ENCODE peak calls at places on chromosomes 13 and 19, in ten cellular contexts. O is stimulated activated CD4-positive, alpha-beta T cell treated with anti-CD3 and anti-CD28 coated beads, Interleukin-15, amount 100 ng/mL, for 24 hours; C is activated T-helper 9 cell treated with anti-CD3 and anti-CD28 coated beads, Interleukin-2, amount 50 U/mL, for 16 hours; D is cardiac fibroblast; L is glutamatergic neuron; J is foreskin keratinocyte; F is Daoy; Z is amniotic epithelial cell; W is EL; V is fibroblast of the conjunctiva. A is an unnamed sample.
A peak's percentile ranks its signal among the peaks of the same experiment; 100 is the strongest.

GRCh38 chr13:113417836-113418721 is 35.2 kb downstream of the ADPRHL1 start:
- DNase-seq in C (no peak), F (no peak), V (no peak), L (no peak), J (no peak), D (no peak), W (no peak), O (no peak), Z (no peak), A (no peak)

GRCh38 chr19:35251456-35251855 is 2.7 kb downstream of the LSR start:
- DNase-seq in Z (no peak), J (no peak), V (no peak), L (no peak), D (no peak), F (no peak), O (no peak), C (no peak), W (no peak), A (no peak)

GRCh38 chr19:55116232-55117062 is 990 bp downstream of the PPP1R12C start:
- DNase-seq in C (peak; percentile 23), Z (peak; percentile 65), W (peak; percentile 76), L (peak; percentile 57), V (peak; percentile 46), D (peak; percentile 76), O (peak; percentile 78), J (peak; percentile 29), F (peak; percentile 66), A (no peak)

GRCh38 chr13:87671824-87672603 is 843 bp downstream of the SLITRK5 start:
- DNase-seq in D (no peak), Z (no peak), J (no peak), V (no peak), O (no peak), C (no peak), F (no peak), W (no peak), L (peak; percentile 65), A (no peak)

GRCh38 chr13:114212096-114212495 is 22.6 kb upstream of the CDC16 start:
- DNase-seq in V (no peak), W (peak; percentile 53), F (peak; percentile 41), C (no peak), D (no peak), Z (peak; percentile 6), O (no peak), J (no peak), L (no peak), A (no peak)

GRCh38 chr19:58181902-58182576 is 822 bp upstream of the ZNF274 start:
- DNase-seq in D (peak; percentile 44), L (peak; percentile 36), F (peak; percentile 55), J (peak; percentile 49), V (peak; percentile 14), C (peak; percentile 42), Z (peak; percentile 26), O (peak; percentile 74), W (peak; percentile 57), A (no peak)

GRCh38 chr19:31693131-31693700 is 344.0 kb upstream of the TSHZ3 start:
- DNase-seq in L (no peak), V (no peak), W (no peak), F (no peak), J (no peak), Z (no peak), D (no peak), O (no peak), C (no peak), A (no peak)

GRCh38 chr13:59924256-59924655 is 239.5 kb downstream of the DIAPH3 start:
- DNase-seq in J (no peak), F (no peak), V (no peak), L (no peak), W (no peak), C (no peak), Z (no peak), O (no peak), D (no peak), A (no peak)

GRCh38 chr19:18939163-18939562 is 1.9 kb downstream of the HOMER3 start:
- DNase-seq in Z (no peak), J (no peak), W (no peak), O (no peak), D (no peak), C (no peak), F (no peak), L (no peak), V (no peak), A (no peak)

GRCh38 chr19:16118489-16119033 is 6.9 kb downstream of the RAB8A start:
- DNase-seq in C (no peak), L (no peak), V (no peak), D (no peak), J (no peak), O (peak; percentile 78), Z (no peak), F (no peak), W (no peak), A (peak; percentile 81)

GRCh38 chr13:86446311-86446710 is 647.1 kb upstream of the SLITRK6 start:
- DNase-seq in L (peak; percentile 38), F (peak; percentile 80), W (no peak), Z (peak; percentile 65), C (no peak), D (peak; percentile 10), O (no peak), J (no peak), V (peak; percentile 59), A (no peak)

GRCh38 chr13:91296011-91296410 is 51.5 kb upstream of the MIR17HG start:
- DNase-seq in Z (no peak), D (no peak), V (no peak), L (no peak), C (no peak), F (no peak), W (no peak), J (no peak), O (no peak), A (no peak)

GRCh38 chr19:36775768-36776167 is 3.2 kb upstream of the ZNF850 start:
- DNase-seq in W (no peak), L (no peak), C (no peak), D (no peak), Z (no peak), O (no peak), J (peak; percentile 13), F (no peak), V (no peak), A (no peak)

GRCh38 chr13:43546260-43546659 is 240.5 kb downstream of the ENOX1 start:
- DNase-seq in W (peak; percentile 22), V (peak; percentile 41), D (peak; percentile 66), L (no peak), F (no peak), Z (no peak), C (no peak), O (no peak), J (no peak), A (no peak)

GRCh38 chr13:38637576-38637975 is 49.3 kb upstream of the FREM2 start:
- DNase-seq in L (no peak), Z (no peak), W (no peak), J (no peak), F (no peak), C (no peak), O (no peak), D (no peak), V (no peak), A (no peak)